ENCODE peak calls at places on chromosomes 13 and 19, in six cellular contexts. F is K562, B is A549, Z is GM12878, C is endothelial cell of umbilical vein, S is HepG2. H is an unnamed sample.

GRCh38 chr13:57666554-57666953 is 35.0 kb downstream of the PCDH17 start:
- DNase-seq in Z (no peak), F (no peak), C (no peak), S (no peak), B (no peak), H (no peak)

GRCh38 chr19:47186337-47187022 is 44.5 kb downstream of the BBC3 start:
- DNase-seq in B (no peak), F (no peak), Z (peak; percentile 89), C (no peak), S (no peak), H (no peak)

GRCh38 chr19:56866563-56866962 is 26.0 kb upstream of the PEG3 start:
- DNase-seq in S (no peak), Z (no peak), C (no peak), B (no peak), F (no peak), H (no peak)

GRCh38 chr13:79317856-79318255 is 88.2 kb downstream of the RBM26 start:
- DNase-seq in S (no peak), F (no peak), C (no peak), B (no peak), Z (no peak), H (no peak)

GRCh38 chr19:48813123-48813911 is 2.5 kb upstream of the BCAT2 start:
- DNase-seq in C (no peak), Z (no peak), B (no peak), S (peak; percentile 43), F (peak; percentile 62), H (peak; percentile 34)

GRCh38 chr19:8686549-8686948 is 12.0 kb downstream of the ACTL9 start:
- DNase-seq in C (no peak), S (no peak), F (no peak), Z (no peak), B (no peak), H (no peak)

GRCh38 chr19:8965887-8966286 is 44.3 kb downstream of the MUC16 start:
- DNase-seq in F (peak; percentile 30), Z (no peak), S (no peak), B (no peak), C (no peak), H (peak; percentile 58)

GRCh38 chr19:28497887-28498286 is 715.1 kb downstream of the UQCRFS1 start:
- DNase-seq in C (no peak), F (no peak), S (no peak), Z (no peak), B (no peak), H (no peak)

GRCh38 chr19:45578861-45579260 is 5.7 kb downstream of the OPA3 start:
- DNase-seq in Z (no peak), S (no peak), C (no peak), F (no peak), B (no peak), H (no peak)

DNA sequence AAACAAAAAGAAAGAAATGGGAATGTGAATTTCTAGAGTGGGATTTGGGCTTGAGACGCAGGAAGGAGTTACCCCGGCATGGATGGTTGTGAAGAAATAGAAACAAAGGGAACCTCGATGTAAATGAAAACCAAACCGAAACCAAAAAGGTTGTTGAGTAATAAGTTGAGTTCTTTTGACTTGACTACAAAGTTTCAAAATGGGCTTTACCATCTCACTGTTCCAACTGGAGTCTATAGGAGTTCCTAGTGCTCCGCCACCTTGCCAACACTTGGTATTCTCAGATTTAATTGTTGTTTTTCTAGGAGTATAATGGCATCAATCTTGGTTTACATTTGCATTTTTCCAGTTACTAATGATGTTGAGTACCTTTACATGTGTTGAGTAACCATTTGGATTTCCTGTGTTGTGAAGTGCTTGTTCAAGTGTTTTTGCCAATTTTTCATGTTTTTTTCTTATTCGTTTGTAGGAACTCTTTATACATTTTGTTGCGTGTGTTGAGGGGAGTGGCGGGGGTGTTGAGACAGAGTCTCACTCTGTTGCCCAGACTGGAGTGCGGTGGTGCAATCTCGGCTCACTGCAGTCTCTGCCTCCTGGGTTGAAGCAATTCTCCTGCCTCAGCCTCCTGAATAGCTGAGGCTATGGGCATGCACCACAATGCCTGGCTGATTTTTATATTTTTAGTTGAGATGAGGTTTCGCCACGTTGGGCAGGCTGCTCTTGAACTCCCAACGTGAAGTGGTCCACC is 9.2 kb downstream of the UBE2S start:
- DNase-seq in S (no peak), F (no peak), C (no peak), B (no peak), Z (no peak), H (no peak)
- TF ChIP-seq MYC in S (no peak), F (no peak), C (no peak), B (no peak), Z (no peak), H (no peak)

GRCh38 chr19:21677696-21678418 is 89.5 kb downstream of the ZNF100 start:
- DNase-seq in S (no peak), B (no peak), C (no peak), F (no peak), Z (no peak), H (no peak)
- TF ChIP-seq CTCF in S (no peak), B (no peak), C (no peak), F (no peak), Z (no peak), H (no peak)

DNA sequence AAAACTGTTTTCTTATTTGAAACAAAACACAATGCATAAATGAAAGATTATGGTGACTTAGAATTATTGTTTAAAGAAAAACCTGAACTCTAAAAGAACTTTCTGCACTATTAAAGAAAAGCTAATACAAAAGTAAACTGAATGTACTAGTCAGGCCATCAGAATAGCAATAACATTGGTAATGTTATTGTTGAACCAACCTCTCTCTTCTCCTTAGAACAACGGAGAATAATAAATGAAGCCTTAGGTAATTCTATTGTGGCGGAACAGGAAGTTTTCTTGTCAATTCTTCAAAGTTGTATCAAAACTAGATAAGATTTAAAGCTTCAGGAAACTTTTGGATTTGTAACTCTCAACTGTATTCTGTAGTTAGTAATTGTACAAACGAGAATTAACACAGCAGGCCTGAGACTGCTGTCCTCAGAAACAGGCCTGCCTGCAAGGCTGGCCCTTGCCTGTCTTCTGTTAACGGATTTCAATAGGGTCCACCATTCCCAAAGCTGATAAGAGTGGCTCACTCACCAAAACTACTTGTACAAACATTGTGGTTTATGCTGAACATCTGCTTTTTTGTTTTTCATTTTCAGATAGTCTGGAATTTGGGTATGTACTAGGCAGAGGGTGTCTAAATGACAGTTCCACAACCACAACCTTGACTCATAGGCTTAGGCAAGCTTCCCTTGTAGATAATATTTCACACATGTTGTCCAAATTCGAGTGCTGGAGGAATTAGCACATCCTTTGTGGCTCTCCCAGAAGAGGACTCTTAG is 825.8 kb downstream of the GPC5 start:
- DNase-seq in S (no peak), B (no peak), F (no peak), C (no peak), Z (no peak), H (peak; percentile 92)
- TF ChIP-seq MYC in S (no peak), B (no peak), F (no peak), C (no peak), Z (no peak), H (peak; percentile 57)

GRCh38 chr19:50882188-50882587 is 8.9 kb downstream of the KLK2 start:
- DNase-seq in B (no peak), C (no peak), F (peak; percentile 26), Z (no peak), S (no peak), H (no peak)
- TF ChIP-seq CTCF in B (no peak), C (no peak), F (peak; percentile 42), Z (peak; percentile 8), S (no peak), H (no peak)

GRCh38 chr13:47211106-47211505 is 314.3 kb upstream of the HTR2A start:
- DNase-seq in B (no peak), F (no peak), C (no peak), S (no peak), Z (no peak), H (no peak)
- TF ChIP-seq MYC in B (no peak), F (no peak), C (no peak), S (no peak), Z (no peak), H (no peak)

DNA sequence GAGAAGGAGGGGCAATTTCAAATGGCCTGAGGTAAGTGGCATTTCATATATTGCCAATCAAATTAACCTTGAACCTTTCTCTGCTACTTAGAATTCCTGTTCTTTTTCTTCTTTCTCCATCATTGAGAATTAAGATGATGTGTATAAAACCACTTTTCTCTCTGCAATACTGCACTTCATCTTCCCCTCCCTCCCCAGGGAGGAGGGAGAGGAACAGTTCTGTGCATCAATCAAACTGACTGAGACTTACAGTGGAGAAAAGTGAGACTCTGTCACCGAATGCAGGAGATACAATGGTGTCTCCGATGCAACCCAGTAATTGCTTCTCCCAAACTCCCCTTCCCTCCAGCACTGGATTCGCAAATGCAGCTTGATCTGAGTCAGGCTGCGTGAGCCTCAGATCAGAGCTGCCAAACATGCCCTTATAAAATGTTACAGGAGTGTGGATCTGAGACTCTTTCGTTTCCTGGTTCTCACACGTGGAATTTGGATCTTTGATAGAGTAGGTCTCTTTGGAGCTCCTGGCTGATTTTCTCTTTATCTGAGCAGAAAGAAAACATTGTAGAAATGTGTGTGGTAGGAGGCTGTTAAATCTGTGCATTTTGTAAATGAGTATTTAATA is 91.5 kb downstream of the SLC10A2 start:
- DNase-seq in S (no peak), B (no peak), Z (no peak), C (no peak), F (no peak), H (no peak)
- TF ChIP-seq CTCF in S (no peak), B (no peak), Z (no peak), C (no peak), F (no peak), H (no peak)

DNA sequence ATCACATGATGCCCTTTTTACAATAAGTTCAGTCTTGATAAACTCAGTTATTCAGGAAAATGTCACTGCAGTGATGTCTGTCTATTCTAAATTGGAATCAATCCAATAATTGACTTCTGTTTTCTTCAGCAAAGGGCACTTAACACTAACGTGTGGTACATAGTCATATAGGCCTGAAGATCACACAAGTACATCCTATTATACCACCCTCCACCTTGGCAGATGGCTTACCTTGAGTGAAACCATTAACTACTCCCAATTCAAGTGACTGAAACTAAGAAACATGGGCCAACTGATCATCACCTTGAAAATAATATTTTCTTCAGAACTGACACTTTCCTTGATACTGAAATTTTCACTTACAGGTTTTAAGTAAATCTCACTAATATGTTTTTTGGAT is 259.7 kb downstream of the KLF12 start:
- DNase-seq in S (no peak), B (no peak), F (no peak), Z (no peak), C (no peak), H (no peak)
- TF ChIP-seq MYC in S (no peak), B (no peak), F (no peak), Z (no peak), C (no peak), H (no peak)

GRCh38 chr13:33262997-33263396 is 22.6 kb downstream of the STARD13 start:
- DNase-seq in B (no peak), Z (no peak), C (no peak), S (no peak), F (no peak), H (peak; percentile 47)
- TF ChIP-seq CTCF in B (no peak), Z (peak; percentile 2), C (no peak), S (peak; percentile 17), F (no peak), H (peak; percentile 16)

GRCh38 chr13:109156181-109156935 is 526.9 kb downstream of the MYO16 start:
- DNase-seq in S (no peak), Z (no peak), F (no peak), C (peak; percentile 91), B (peak; percentile 54), H (no peak)
- TF ChIP-seq MYC in S (no peak), Z (no peak), F (no peak), C (no peak), B (no peak), H (no peak)